ENCODE peak calls at places on chromosomes 3 and 15, in seven cellular contexts. Q, C, R, U, I, F and D are unnamed samples.

GRCh38 chr3:60582285-60582684 is 669.0 kb downstream of the FHIT start:
- DNase-seq in C (no peak), R (no peak), F (no peak), U (no peak), I (no peak), Q (no peak), D (no peak)

GRCh38 chr3:19216669-19217337 is 68.5 kb downstream of the KCNH8 start:
- DNase-seq in Q (peak; percentile 23), U (peak; percentile 81), C (peak; percentile 1), I (peak; percentile 84), R (peak; percentile 75), F (no peak), D (no peak)

GRCh38 chr15:87082576-87082975 is 1002.9 kb downstream of the AGBL1 start:
- DNase-seq in Q (no peak), F (no peak), R (no peak), I (no peak), C (no peak), U (no peak), D (no peak)

GRCh38 chr3:183650554-183650953 is 15.1 kb downstream of the KLHL24 start:
- DNase-seq in R (no peak), F (no peak), Q (no peak), U (no peak), C (no peak), I (no peak), D (no peak)

GRCh38 chr3:77102916-77103769 is 63.2 kb downstream of the ROBO2 start:
- DNase-seq in F (no peak), I (no peak), Q (no peak), R (no peak), U (no peak), C (no peak), D (no peak)

GRCh38 chr15:89140595-89140994 is 52.3 kb downstream of the ABHD2 start:
- DNase-seq in Q (no peak), U (no peak), C (no peak), R (no peak), F (no peak), I (no peak), D (no peak)

GRCh38 chr3:78703944-78704343 is 1063.9 kb downstream of the ROBO1 start:
- DNase-seq in F (no peak), R (no peak), I (no peak), C (no peak), U (no peak), Q (no peak), D (no peak)

GRCh38 chr3:171833775-171834460 is 9.2 kb upstream of the TMEM212 start:
- DNase-seq in F (no peak), R (no peak), I (no peak), U (no peak), Q (no peak), C (peak; percentile 54), D (no peak)

GRCh38 chr3:195774917-195775316 is 36.8 kb downstream of the MUC4 start:
- DNase-seq in U (no peak), C (no peak), R (peak; percentile 50), F (no peak), Q (peak; percentile 76), I (no peak), D (peak; percentile 11)

GRCh38 chr3:111769965-111770364 is 89.1 kb upstream of the PHLDB2 start:
- DNase-seq in C (no peak), Q (no peak), R (no peak), U (no peak), F (no peak), I (no peak), D (no peak)

GRCh38 chr15:58528197-58528870 is 96.5 kb downstream of the LIPC start:
- DNase-seq in Q (no peak), F (no peak), C (no peak), R (no peak), U (peak; percentile 62), I (no peak), D (no peak)

GRCh38 chr15:60324706-60325438 is 72.9 kb downstream of the ANXA2 start:
- DNase-seq in I (no peak), F (no peak), Q (no peak), R (no peak), U (no peak), C (no peak), D (no peak)

GRCh38 chr3:65334045-65334665 is 646.4 kb upstream of the ADAMTS9 start:
- DNase-seq in Q (no peak), R (peak; percentile 24), F (no peak), C (no peak), U (no peak), I (no peak), D (no peak)

GRCh38 chr15:31803388-31803884 is 226.9 kb upstream of the CHRNA7 start:
- DNase-seq in I (no peak), F (no peak), U (no peak), R (no peak), C (no peak), Q (no peak), D (no peak)

GRCh38 chr15:65752151-65752700 is 39.9 kb downstream of the DENND4A start:
- DNase-seq in C (no peak), U (no peak), I (no peak), F (peak; percentile 27), R (no peak), Q (no peak), D (no peak)

GRCh38 chr3:89851974-89852621 is 744.7 kb downstream of the EPHA3 start:
- DNase-seq in I (peak; percentile 53), C (peak; percentile 51), U (peak; percentile 45), F (peak; percentile 15), R (peak; percentile 6), Q (no peak), D (peak; percentile 17)

GRCh38 chr3:185959609-185960517 is 22.0 kb upstream of the TRA2B start:
- DNase-seq in R (no peak), F (peak; percentile 44), I (no peak), Q (no peak), U (no peak), C (peak; percentile 95), D (peak; percentile 76)

GRCh38 chr3:138834359-138835176 is at the start of gene PIK3CB:
- DNase-seq in C (peak; percentile 80), U (peak; percentile 92), R (peak; percentile 61), F (peak; percentile 85), I (peak; percentile 90), Q (peak; percentile 93), D (peak; percentile 76)